ENCODE peak calls at places on chromosome 5, in five cellular contexts. A is COLO829, K is uterus, O is chondrocyte, Y is T-helper 1 cell. I is an unnamed sample.

GRCh38 chr5:15719784-15720183 is 219.8 kb downstream of the FBXL7 start:
- DNase-seq in A (no peak), K (no peak), O (no peak), Y (no peak), I (no peak)

GRCh38 chr5:10655041-10655685 is 91.3 kb downstream of the ANKRD33B start:
- DNase-seq in A (no peak), K (no peak), O (peak), Y (no peak), I (no peak)

GRCh38 chr5:112933651-112934365 is 11.8 kb upstream of the REEP5 start:
- DNase-seq in A (no peak), K (no peak), O (no peak), Y (no peak), I (no peak)

GRCh38 chr5:129135633-129136032 is 41.1 kb downstream of the ISOC1 start:
- DNase-seq in A (no peak), K (no peak), O (no peak), Y (no peak), I (no peak)

GRCh38 chr5:9661316-9662015 is 31.3 kb upstream of the TAS2R1 start:
- DNase-seq in A (no peak), K (no peak), O (no peak), Y (no peak), I (no peak)

GRCh38 chr5:10453564-10453963 is 11.9 kb downstream of the ROPN1L start:
- DNase-seq in A (no peak), K (no peak), O (no peak), Y (no peak), I (peak)

GRCh38 chr5:120155873-120156272 is 308.2 kb upstream of the PRR16 start:
- DNase-seq in A (no peak), K (no peak), O (no peak), Y (no peak), I (no peak)

GRCh38 chr5:35143841-35144240 is 86.4 kb downstream of the PRLR start:
- DNase-seq in A (no peak), K (no peak), O (no peak), Y (no peak), I (no peak)

GRCh38 chr5:141915881-141916336 is 7.8 kb upstream of the DELE1 start:
- DNase-seq in A (no peak), K (no peak), O (no peak), Y (no peak), I (no peak)

GRCh38 chr5:40429258-40430111 is 250.2 kb upstream of the PTGER4 start:
- DNase-seq in A (no peak), K (no peak), O (no peak), Y (no peak), I (peak)

GRCh38 chr5:66849803-66850202 is 253.6 kb downstream of the MAST4 start:
- DNase-seq in A (no peak), K (no peak), O (no peak), Y (no peak), I (peak)

GRCh38 chr5:71483355-71483754 is 27.9 kb downstream of the BDP1 start:
- DNase-seq in A (peak), K (no peak), O (no peak), Y (no peak), I (peak)

GRCh38 chr5:88830567-88830966 is 52.4 kb downstream of the MEF2C start:
- DNase-seq in A (no peak), K (no peak), O (no peak), Y (no peak), I (no peak)

GRCh38 chr5:145375521-145375920 is 459.6 kb downstream of the PRELID2 start:
- DNase-seq in A (no peak), K (no peak), O (no peak), Y (no peak), I (peak)

GRCh38 chr5:143182901-143183820 is 220.3 kb downstream of the NR3C1 start:
- DNase-seq in A (no peak), K (no peak), O (no peak), Y (peak), I (no peak)

GRCh38 chr5:167458412-167458811 is 833.0 kb upstream of the WWC1 start:
- DNase-seq in A (no peak), K (no peak), O (no peak), Y (no peak), I (no peak)

GRCh38 chr5:175654346-175654745 is 3.5 kb upstream of the HRH2 start:
- DNase-seq in A (no peak), K (no peak), O (no peak), Y (no peak), I (no peak)

GRCh38 chr5:168295574-168296201 is 4.2 kb downstream of the WWC1 start:
- DNase-seq in A (peak), K (no peak), O (peak), Y (no peak), I (peak)

GRCh38 chr5:9658726-9659125 is 28.6 kb upstream of the TAS2R1 start:
- DNase-seq in A (no peak), K (no peak), O (no peak), Y (no peak), I (no peak)

GRCh38 chr5:10459080-10460055 is 17.7 kb downstream of the ROPN1L start:
- DNase-seq in A (no peak), K (no peak), O (no peak), Y (no peak), I (no peak)

GRCh38 chr5:178695560-178695959 is 34.9 kb downstream of the ZNF354A start:
- DNase-seq in A (no peak), K (no peak), O (no peak), Y (no peak), I (no peak)

GRCh38 chr5:40046792-40047191 is 622.0 kb upstream of the DAB2 start:
- DNase-seq in A (peak), K (no peak), O (no peak), Y (no peak), I (peak)

GRCh38 chr5:55702612-55703345 is 9.3 kb downstream of the SLC38A9 start:
- DNase-seq in A (no peak), K (no peak), O (no peak), Y (no peak), I (no peak)

GRCh38 chr5:151663617-151664322 is 22.9 kb downstream of the SPARC start:
- DNase-seq in A (no peak), K (no peak), O (no peak), Y (no peak), I (no peak)

GRCh38 chr5:90191352-90192045 is 218.1 kb downstream of the CETN3 start:
- DNase-seq in A (no peak), K (no peak), O (no peak), Y (no peak), I (no peak)

GRCh38 chr5:112006721-112007120 is 249.7 kb upstream of the NREP start:
- DNase-seq in A (peak), K (no peak), O (no peak), Y (no peak), I (peak)

GRCh38 chr5:73940026-73940425 is 314.0 kb downstream of the ARHGEF28 start:
- DNase-seq in A (no peak), K (no peak), O (no peak), Y (no peak), I (peak)

GRCh38 chr5:113038714-113039113 is 62.1 kb downstream of the DCP2 start:
- DNase-seq in A (no peak), K (no peak), O (no peak), Y (no peak), I (peak)

GRCh38 chr5:168464641-168465040 is 21.6 kb upstream of the RARS1 start:
- DNase-seq in A (no peak), K (no peak), O (no peak), Y (no peak), I (no peak)

GRCh38 chr5:89117131-89117644 is 234.2 kb upstream of the MEF2C start:
- DNase-seq in A (no peak), K (no peak), O (no peak), Y (no peak), I (peak)

GRCh38 chr5:133222040-133222439 is 170.2 kb downstream of the HSPA4 start:
- DNase-seq in A (no peak), K (no peak), O (no peak), Y (no peak), I (no peak)

GRCh38 chr5:143699121-143699520 is 112.8 kb upstream of the HMHB1 start:
- DNase-seq in A (no peak), K (no peak), O (no peak), Y (no peak), I (no peak)

GRCh38 chr5:43044181-43044914 is 4.2 kb upstream of the ANXA2R start:
- DNase-seq in A (no peak), K (peak), O (no peak), Y (no peak), I (no peak)

GRCh38 chr5:173468821-173469251 is 140.6 kb upstream of the STC2 start:
- DNase-seq in A (no peak), K (no peak), O (no peak), Y (no peak), I (no peak)

I was measured in HT1080.